ENCODE peak calls at places on chromosome 18, in five cellular contexts. Z is A673; E is fibroblast of lung; X is CD8-positive, alpha-beta T cell; T is IMR-90. M is an unnamed sample.

GRCh38 chr18:2186967-2187366 is 384.3 kb downstream of the METTL4 start:
- DNase-seq in Z (no peak), E (no peak), X (no peak), T (no peak), M (no peak)

GRCh38 chr18:11020867-11021414 is 128.4 kb downstream of the PIEZO2 start:
- DNase-seq in Z (no peak), E (no peak), X (no peak), T (peak; percentile 4), M (peak; percentile 36)

GRCh38 chr18:50090370-50091312 is 104.3 kb downstream of the MYO5B start:
- DNase-seq in Z (no peak), E (no peak), X (no peak), T (no peak), M (no peak)

GRCh38 chr18:45764000-45764686 is 40.2 kb downstream of the SLC14A1 start:
- DNase-seq in Z (peak; percentile 43), E (peak; percentile 28), X (no peak), T (peak; percentile 67), M (peak; percentile 27)

GRCh38 chr18:76460482-76460881 is 34.6 kb downstream of the ZNF516 start:
- DNase-seq in Z (no peak), E (peak; percentile 56), X (peak; percentile 25), T (peak; percentile 34), M (peak; percentile 66)

GRCh38 chr18:44682871-44683221 is 2.2 kb downstream of the SETBP1 start:
- DNase-seq in Z (no peak), E (peak; percentile 55), X (no peak), T (no peak), M (no peak)

GRCh38 chr18:56508637-56509036 is 129.8 kb downstream of the TXNL1 start:
- DNase-seq in Z (no peak), E (no peak), X (no peak), T (no peak), M (no peak)

GRCh38 chr18:51077217-51077616 is 47.2 kb downstream of the SMAD4 start:
- DNase-seq in Z (no peak), E (peak; percentile 59), X (no peak), T (peak; percentile 62), M (peak; percentile 82)

GRCh38 chr18:70414315-70414714 is 125.5 kb downstream of the SOCS6 start:
- DNase-seq in Z (no peak), E (no peak), X (no peak), T (no peak), M (no peak)

GRCh38 chr18:3578621-3579020 is 128.6 kb downstream of the TGIF1 start:
- DNase-seq in Z (no peak), E (no peak), X (no peak), T (no peak), M (no peak)

GRCh38 chr18:30175621-30176225 is 866.8 kb downstream of the DSC3 start:
- DNase-seq in Z (no peak), E (no peak), X (no peak), T (no peak), M (peak; percentile 28)

GRCh38 chr18:70273021-70273420 is 15.8 kb upstream of the SOCS6 start:
- DNase-seq in Z (no peak), E (no peak), X (no peak), T (no peak), M (no peak)

GRCh38 chr18:9772847-9773677 is 65.0 kb downstream of the RAB31 start:
- DNase-seq in Z (no peak), E (no peak), X (no peak), T (no peak), M (no peak)

GRCh38 chr18:35430721-35431441 is 53.7 kb upstream of the ZNF396 start:
- DNase-seq in Z (no peak), E (no peak), X (no peak), T (no peak), M (peak; percentile 46)

GRCh38 chr18:58784601-58785137 is 80.0 kb upstream of the ZNF532 start:
- DNase-seq in Z (no peak), E (no peak), X (no peak), T (no peak), M (peak; percentile 56)

GRCh38 chr18:59033361-59033760 is 106.3 kb upstream of the SEC11C start:
- DNase-seq in Z (no peak), E (no peak), X (no peak), T (peak; percentile 3), M (peak; percentile 44)

GRCh38 chr18:11308499-11308898 is 159.1 kb upstream of the PIEZO2 start:
- DNase-seq in Z (no peak), E (peak; percentile 16), X (no peak), T (peak; percentile 10), M (no peak)

GRCh38 chr18:49025767-49026500 is 75.2 kb upstream of the SMAD7 start:
- DNase-seq in Z (no peak), E (no peak), X (peak; percentile 42), T (no peak), M (no peak)

GRCh38 chr18:68121308-68121707 is 593.6 kb downstream of the TMX3 start:
- DNase-seq in Z (no peak), E (peak; percentile 6), X (no peak), T (peak; percentile 0), M (no peak)

GRCh38 chr18:78407456-78407823 is 572.2 kb upstream of the SALL3 start:
- DNase-seq in Z (no peak), E (no peak), X (no peak), T (no peak), M (no peak)

GRCh38 chr18:10537765-10538164 is 11.9 kb downstream of the NAPG start:
- DNase-seq in Z (no peak), E (no peak), X (no peak), T (no peak), M (no peak)

GRCh38 chr18:44736664-44737063 is 56.0 kb downstream of the SETBP1 start:
- DNase-seq in Z (no peak), E (no peak), X (no peak), T (no peak), M (no peak)

GRCh38 chr18:31719363-31720006 is 35.1 kb upstream of the B4GALT6 start:
- DNase-seq in Z (no peak), E (no peak), X (no peak), T (no peak), M (no peak)

GRCh38 chr18:11925800-11926481 is 17.8 kb upstream of the MPPE1 start:
- DNase-seq in Z (no peak), E (no peak), X (no peak), T (no peak), M (peak; percentile 83)

DNA sequence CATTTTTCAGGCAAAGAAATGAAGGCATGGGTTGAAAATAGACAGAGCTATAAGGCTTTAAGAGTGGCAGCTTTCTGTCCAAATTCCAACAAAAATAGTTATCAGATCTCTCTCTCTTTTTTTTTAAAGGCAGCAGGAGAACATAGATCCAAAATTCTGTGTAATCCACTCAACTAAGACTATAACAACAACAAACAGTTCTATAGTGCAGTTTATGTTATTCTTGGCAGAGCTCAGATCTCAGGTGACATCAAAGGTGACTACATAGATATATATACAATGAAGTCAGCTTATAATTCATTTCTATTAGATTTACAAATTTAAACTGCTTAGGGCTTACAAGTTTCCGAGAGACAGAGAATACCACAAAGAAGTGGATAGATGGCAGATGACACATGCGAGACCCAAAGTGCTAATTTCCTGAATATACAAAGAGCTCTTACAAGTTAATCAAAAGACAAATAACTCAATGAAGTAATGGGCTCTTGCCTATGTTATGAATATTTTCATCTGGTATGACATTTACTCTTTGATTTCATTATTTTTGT is 223.2 kb downstream of the BCL2 start:
- DNase-seq in Z (peak; percentile 29), E (no peak), X (no peak), T (no peak), M (no peak)
- H3K4me3 ChIP-seq in Z (no peak overlapping the region), E (no peak overlapping the region), X (no peak overlapping the region), T (no peak overlapping the region), M (no peak overlapping the region)

DNA sequence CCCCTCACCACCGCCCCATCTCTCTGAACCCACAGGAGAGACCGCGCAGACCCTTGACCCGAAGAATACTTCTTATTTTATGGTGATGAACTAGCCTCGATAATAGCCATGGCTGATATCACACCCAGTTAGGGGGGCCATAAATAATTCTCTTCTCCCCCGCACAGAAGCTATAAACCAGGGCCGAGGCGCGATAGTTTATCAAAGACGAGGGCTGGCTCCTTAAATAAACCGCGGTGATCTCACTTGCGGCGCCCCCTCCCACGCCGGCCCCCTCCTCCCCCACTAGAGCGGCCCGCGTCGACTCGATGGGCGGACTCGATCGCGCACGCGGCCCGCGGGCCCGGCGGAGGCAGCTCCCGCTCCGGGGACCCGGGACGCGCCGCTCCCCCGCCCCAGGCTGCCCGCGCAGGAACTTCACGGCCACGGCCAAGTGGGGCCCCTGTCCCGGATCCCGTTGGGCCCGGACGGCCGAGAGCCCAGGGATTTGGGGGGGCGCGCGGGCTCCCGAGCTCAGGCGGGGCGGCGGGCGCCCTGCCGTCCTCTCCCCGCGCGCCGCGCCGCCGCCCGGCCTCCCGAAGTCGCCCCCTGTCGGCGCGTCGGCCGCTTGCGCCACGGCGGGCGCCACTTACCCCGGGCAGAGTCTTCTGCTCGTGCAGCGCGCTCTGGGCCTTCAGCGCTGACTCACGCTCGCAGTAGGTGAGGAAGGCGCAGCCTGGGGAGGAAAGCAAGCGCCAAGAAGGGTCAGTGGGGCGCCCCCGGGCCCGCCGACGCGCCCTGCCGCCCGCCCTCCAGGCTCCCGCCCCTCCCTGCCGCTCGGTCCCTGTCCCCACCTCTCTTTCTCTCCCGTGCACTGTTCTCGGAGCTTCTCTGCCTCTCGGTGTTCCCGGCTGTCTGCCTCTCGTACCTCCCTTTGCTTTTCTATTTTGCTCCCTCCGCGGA is 80.4 kb downstream of the CELF4 start:
- DNase-seq in Z (peak; percentile 41), E (peak; percentile 4), X (no peak), T (peak; percentile 5), M (no peak)
- TF ChIP-seq CTCF in Z (peak; percentile 20), E (no peak), X (no peak), T (peak; percentile 32), M (no peak)

DNA sequence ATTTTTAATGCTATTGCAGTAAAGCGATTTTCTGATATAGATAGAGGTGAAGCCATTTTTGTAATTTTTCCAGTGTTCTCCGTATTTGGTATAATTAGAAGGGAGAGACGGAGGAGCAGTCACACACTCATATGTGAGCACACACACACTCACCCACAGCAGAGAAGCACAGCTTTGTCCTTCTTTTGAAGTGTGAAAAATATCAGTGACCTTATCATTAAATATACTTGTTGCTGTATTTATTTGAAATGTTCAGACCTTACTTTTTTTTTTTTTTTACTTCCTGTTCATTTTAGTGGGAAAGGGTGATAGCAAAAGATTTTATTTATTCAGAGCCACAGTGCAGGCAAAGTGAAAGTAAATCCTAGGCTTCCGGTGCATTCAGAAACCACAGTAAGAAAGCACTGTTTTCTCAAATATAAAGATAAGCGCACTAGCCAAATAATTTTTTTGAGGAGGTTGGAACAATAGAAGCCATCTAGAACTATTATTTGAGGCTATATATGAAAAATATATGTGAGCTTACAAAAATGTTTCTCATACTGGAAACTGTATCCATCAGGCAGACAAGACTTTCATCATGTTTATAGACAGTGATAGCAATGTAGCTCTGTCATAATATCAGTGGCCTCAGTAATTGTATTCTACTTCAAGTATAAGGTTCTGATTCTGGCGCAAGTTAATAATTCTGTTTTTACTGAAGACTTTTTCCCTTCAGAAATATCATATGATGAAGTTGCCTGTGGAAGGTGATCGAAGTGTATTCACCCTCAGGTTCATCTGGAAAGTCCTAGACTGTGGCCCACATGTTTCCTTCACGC is 37.2 kb downstream of the TSHZ1 start:
- DNase-seq in Z (no peak), E (peak; percentile 83), X (no peak), T (peak; percentile 65), M (peak; percentile 82)
- H3K4me3 ChIP-seq in Z (peak overlapping the region; percentile 27), E (peak overlapping the region; percentile 76), X (peak overlapping the region; percentile 36), T (peak overlapping the region; percentile 40), M (peak overlapping the region; percentile 48)

DNA sequence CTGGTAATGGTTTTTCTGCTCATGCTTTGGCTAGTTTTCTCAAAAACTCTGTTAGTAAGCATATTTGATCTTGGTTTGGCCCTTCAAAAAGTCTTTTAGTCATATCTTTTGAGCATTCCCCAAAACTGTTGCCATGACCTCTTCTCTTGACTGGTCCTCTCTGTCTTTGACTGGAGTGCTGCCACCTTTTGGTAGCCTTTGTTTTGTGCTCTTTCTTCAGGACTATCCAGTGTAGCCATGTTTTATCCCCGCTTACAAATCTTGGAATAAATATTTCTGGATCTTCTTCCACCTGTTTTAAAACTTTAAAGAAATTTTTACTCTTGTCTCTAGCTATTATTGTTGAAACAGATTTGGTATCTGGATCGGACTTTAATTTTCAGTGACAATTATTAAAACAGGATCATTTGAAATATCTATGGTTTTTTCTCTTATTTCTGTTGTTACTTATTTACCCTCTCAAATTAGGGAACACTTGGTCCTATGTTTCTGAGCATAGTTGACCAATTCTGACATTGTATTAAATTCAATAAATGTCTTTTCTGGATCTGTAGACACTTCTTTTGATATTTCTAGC is 965 bp upstream of the ELOA2 start:
- DNase-seq in Z (peak; percentile 47), E (peak; percentile 42), X (no peak), T (peak; percentile 28), M (peak; percentile 11)
- TF ChIP-seq CTCF in Z (peak; percentile 77), E (peak; percentile 60), X (no peak), T (peak; percentile 39), M (peak; percentile 45)

M was measured in fibroblast of villous mesenchyme.